ENCODE peak calls at places on chromosomes 11 and 22, in nine cellular contexts. G is A549, C is AG04450, E is HCT116, I is Panc1, R is cardiac muscle cell, L is psoas muscle, N is astrocyte, U is fibroblast of lung. M is an unnamed sample.
A peak's percentile ranks its signal among the peaks of the same experiment; 100 is the strongest.

GRCh38 chr11:78244080-78244479 is 55.4 kb downstream of the USP35 start:
- DNase-seq in L (no peak), G (no peak), I (no peak), N (peak; percentile 46), C (no peak), R (no peak), U (no peak), E (no peak), M (no peak)

GRCh38 chr11:22343411-22344032 is 5.3 kb downstream of the SLC17A6 start:
- DNase-seq in E (no peak), N (no peak), G (no peak), L (no peak), R (peak; percentile 5), U (no peak), I (no peak), C (no peak), M (no peak)

GRCh38 chr22:38696606-38697005 is 4.1 kb downstream of the JOSD1 start:
- DNase-seq in R (no peak), U (peak; percentile 83), E (peak; percentile 68), I (no peak), G (peak; percentile 61), L (no peak), C (no peak), N (peak; percentile 88), M (peak; percentile 80)

GRCh38 chr11:18780896-18781295 is 10.7 kb downstream of the PTPN5 start:
- DNase-seq in C (no peak), G (no peak), E (no peak), R (no peak), N (no peak), U (no peak), I (no peak), L (no peak), M (no peak)

GRCh38 chr22:41682033-41682807 is 6.4 kb downstream of the SNU13 start:
- DNase-seq in L (peak; percentile 84), E (peak; percentile 73), I (no peak), C (peak; percentile 52), R (peak; percentile 77), G (no peak), U (peak; percentile 88), N (peak; percentile 80), M (peak; percentile 83)

GRCh38 chr11:113176971-113177370 is 137.4 kb upstream of the TTC12 start:
- DNase-seq in I (no peak), N (peak; percentile 95), E (no peak), L (no peak), G (no peak), U (peak; percentile 79), R (no peak), C (no peak), M (peak; percentile 64)

GRCh38 chr11:31645747-31646146 is 136.2 kb downstream of the ELP4 start:
- DNase-seq in R (no peak), U (peak; percentile 85), G (peak; percentile 76), C (peak; percentile 48), L (no peak), E (peak; percentile 33), I (peak; percentile 35), N (peak; percentile 93), M (peak; percentile 82)

GRCh38 chr11:70073881-70074371 is 4.2 kb upstream of the ANO1 start:
- DNase-seq in U (no peak), C (no peak), G (no peak), N (peak; percentile 86), E (no peak), L (no peak), I (no peak), R (no peak), M (peak; percentile 70)

GRCh38 chr11:109783017-109783416 is 310.2 kb upstream of the ZC3H12C start:
- DNase-seq in R (no peak), N (no peak), L (no peak), E (no peak), I (no peak), U (no peak), G (no peak), C (no peak), M (no peak)

GRCh38 chr11:1480191-1480554 is 6.4 kb downstream of the MOB2 start:
- DNase-seq in G (no peak), U (no peak), L (no peak), C (no peak), N (no peak), R (no peak), E (no peak), I (no peak), M (no peak)

GRCh38 chr11:105392546-105392945 is 217.3 kb upstream of the GRIA4 start:
- DNase-seq in G (no peak), I (no peak), R (no peak), C (no peak), E (no peak), N (peak; percentile 4), U (peak; percentile 32), L (no peak), M (no peak)

GRCh38 chr22:30268331-30268730 is 1.7 kb upstream of the OSM start:
- DNase-seq in I (no peak), C (no peak), U (no peak), G (no peak), R (no peak), E (no peak), N (no peak), L (no peak), M (no peak)
- H3K4me3 ChIP-seq in I (no peak overlapping the region), C (no peak overlapping the region), U (no peak overlapping the region), G (no peak overlapping the region), R (no peak overlapping the region), E (no peak overlapping the region), N (no peak overlapping the region), L (no peak overlapping the region), M (no peak overlapping the region)

GRCh38 chr11:44572884-44573283 is 7.4 kb downstream of the CD82 start:
- DNase-seq in I (no peak), C (no peak), L (no peak), N (no peak), R (no peak), U (no peak), G (no peak), E (no peak), M (no peak)

GRCh38 chr11:44575288-44575672 is 9.8 kb downstream of the CD82 start:
- DNase-seq in C (no peak), I (no peak), G (no peak), N (peak; percentile 72), E (no peak), U (no peak), R (no peak), L (no peak), M (peak; percentile 77)

GRCh38 chr11:44574620-44575287 is 9.3 kb downstream of the CD82 start:
- DNase-seq in U (peak; percentile 92), C (peak; percentile 84), E (no peak), G (no peak), L (no peak), N (peak; percentile 98), R (no peak), I (no peak), M (peak; percentile 92)

GRCh38 chr11:44572431-44572830 is 7.0 kb downstream of the CD82 start:
- DNase-seq in R (no peak), L (no peak), N (no peak), I (no peak), U (no peak), C (no peak), G (no peak), E (no peak), M (no peak)

DNA sequence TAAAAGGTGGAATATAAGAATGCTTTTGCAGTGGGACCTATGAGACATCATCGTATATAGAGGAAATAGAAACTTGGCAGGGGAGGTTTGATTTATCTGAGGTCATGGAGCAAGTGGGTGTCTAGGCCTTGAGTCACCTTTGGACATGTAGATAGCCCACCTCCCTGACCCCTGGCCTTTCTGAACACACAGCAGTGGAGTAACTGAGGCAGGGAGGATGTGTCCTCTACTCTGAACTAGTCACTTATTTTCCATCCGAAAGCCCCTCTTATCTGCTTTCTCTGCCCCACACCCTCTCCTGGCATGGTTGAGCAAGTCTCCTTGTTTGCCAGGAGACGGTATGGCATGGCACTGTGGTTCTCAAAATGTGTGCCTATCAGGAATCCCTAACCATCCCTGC is 7.9 kb downstream of the CD82 start:
- DNase-seq in U (no peak), L (no peak), E (no peak), I (no peak), G (no peak), N (peak; percentile 27), R (no peak), C (no peak), M (no peak)
- H3K27ac ChIP-seq in U (no peak overlapping the region), L (no peak overlapping the region), E (no peak overlapping the region), I (no peak overlapping the region), G (no peak overlapping the region), N (no peak overlapping the region), R (no peak overlapping the region), C (no peak overlapping the region), M (peak overlapping the region; percentile 96)

GRCh38 chr22:46349681-46350080 is 14.2 kb downstream of the TRMU start:
- DNase-seq in I (no peak), U (no peak), C (no peak), R (no peak), N (peak; percentile 54), E (no peak), G (no peak), L (no peak), M (no peak)

GRCh38 chr22:46346680-46347405 is 11.3 kb downstream of the TRMU start:
- DNase-seq in I (no peak), L (no peak), U (no peak), E (no peak), C (no peak), R (peak; percentile 94), G (no peak), N (no peak), M (no peak)

GRCh38 chr22:46349238-46349637 is 13.7 kb downstream of the TRMU start:
- DNase-seq in L (no peak), G (no peak), U (no peak), N (no peak), E (no peak), C (no peak), I (no peak), R (no peak), M (no peak)

GRCh38 chr22:46347646-46348045 is 12.1 kb downstream of the TRMU start:
- DNase-seq in R (no peak), U (no peak), C (no peak), E (no peak), G (no peak), N (no peak), I (no peak), L (no peak), M (no peak)

DNA sequence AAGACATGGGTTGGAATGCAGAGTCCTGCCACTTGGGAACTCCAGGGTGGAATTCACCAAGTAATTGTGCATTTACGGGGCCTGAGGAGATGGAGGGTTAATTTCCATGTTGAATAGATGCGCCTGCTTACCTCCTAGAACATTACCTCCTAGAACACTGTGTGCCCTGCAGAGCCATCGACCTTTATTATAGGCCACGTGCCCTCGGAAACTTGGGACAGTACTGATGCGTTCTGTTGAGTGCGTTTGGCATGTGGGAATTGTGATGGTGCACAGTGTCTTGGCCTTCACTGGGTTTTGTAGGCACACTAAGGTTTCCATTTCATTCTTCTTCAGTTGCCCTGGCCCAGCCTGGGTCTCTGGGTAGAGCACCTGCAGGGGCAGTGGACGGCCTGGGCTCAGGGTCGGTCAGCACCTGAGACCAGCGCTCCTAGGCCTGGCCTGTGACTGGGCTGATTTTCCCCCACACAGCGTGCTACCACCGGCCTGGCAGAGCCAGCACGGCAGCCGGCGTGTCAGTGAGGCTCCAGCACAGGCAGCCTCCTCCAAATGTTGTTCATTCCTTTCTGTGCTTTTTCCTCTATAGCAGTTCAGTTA is 12.7 kb downstream of the TRMU start:
- DNase-seq in R (no peak), L (no peak), N (no peak), G (no peak), U (no peak), E (no peak), C (no peak), I (no peak), M (no peak)
- TF ChIP-seq CTCF in R (no peak), L (no peak), N (no peak), G (no peak), U (no peak), E (no peak), C (no peak), I (no peak), M (no peak)

GRCh38 chr11:6391548-6392134 is 1.4 kb downstream of the SMPD1 start:
- DNase-seq in G (no peak), I (no peak), N (no peak), C (no peak), U (no peak), L (no peak), E (no peak), R (no peak), M (no peak)
- H3K4me3 ChIP-seq in G (no peak overlapping the region), I (no peak overlapping the region), N (no peak overlapping the region), C (peak overlapping the region; percentile 84), U (no peak overlapping the region), L (peak overlapping the region; percentile 89), E (no peak overlapping the region), R (no peak overlapping the region), M (peak overlapping the region; percentile 81)